ENCODE peak calls at places on chromosomes 13 and 19, in seven cellular contexts. X, I, M, N, D, K and W are unnamed samples.

GRCh38 chr19:18340237-18340989 is at the start of gene PGPEP1:
- DNase-seq in X (peak), I (peak), M (no peak), N (peak), D (peak), K (peak), W (no peak)

GRCh38 chr19:6340493-6341201 is 7.2 kb upstream of the ACER1 start:
- DNase-seq in X (no peak), I (no peak), M (no peak), N (no peak), D (no peak), K (no peak), W (no peak)

GRCh38 chr19:10230155-10230903 is 802 bp downstream of the S1PR2 start:
- DNase-seq in X (peak), I (peak), M (no peak), N (peak), D (peak), K (peak), W (no peak)

GRCh38 chr19:49210108-49210900 is 52.7 kb downstream of the TRPM4 start:
- DNase-seq in X (no peak), I (peak), M (no peak), N (no peak), D (peak), K (peak), W (no peak)

GRCh38 chr13:23427342-23428182 is 5.9 kb downstream of the SACS start:
- DNase-seq in X (peak), I (peak), M (peak), N (no peak), D (no peak), K (peak), W (no peak)

GRCh38 chr13:19781526-19781925 is 1.2 kb downstream of the PSPC1 start:
- DNase-seq in X (no peak), I (no peak), M (no peak), N (no peak), D (no peak), K (no peak), W (no peak)

GRCh38 chr19:7533281-7533819 is 2.2 kb upstream of the PNPLA6 start:
- DNase-seq in X (peak), I (peak), M (no peak), N (peak), D (no peak), K (peak), W (no peak)

GRCh38 chr19:2663920-2664571 is 38.4 kb downstream of the GNG7 start:
- DNase-seq in X (no peak), I (peak), M (no peak), N (no peak), D (no peak), K (peak), W (no peak)

GRCh38 chr13:39016789-39017188 is 21.1 kb downstream of the PROSER1 start:
- DNase-seq in X (no peak), I (peak), M (no peak), N (no peak), D (no peak), K (peak), W (no peak)

GRCh38 chr19:6825076-6825774 is 52.7 kb downstream of the VAV1 start:
- DNase-seq in X (no peak), I (no peak), M (no peak), N (no peak), D (no peak), K (no peak), W (no peak)

GRCh38 chr19:13881692-13882418 is 4.9 kb downstream of the NANOS3 start:
- DNase-seq in X (peak), I (no peak), M (no peak), N (no peak), D (peak), K (peak), W (no peak)

GRCh38 chr13:99352351-99353271 is 45.4 kb upstream of the GPR183 start:
- DNase-seq in X (no peak), I (no peak), M (no peak), N (no peak), D (no peak), K (no peak), W (no peak)

GRCh38 chr19:19428746-19429145 is 23.3 kb downstream of the GATAD2A start:
- DNase-seq in X (no peak), I (no peak), M (no peak), N (no peak), D (no peak), K (no peak), W (no peak)

GRCh38 chr13:40776681-40777165 is 5.7 kb upstream of the MRPS31 start:
- DNase-seq in X (peak), I (no peak), M (no peak), N (peak), D (peak), K (peak), W (no peak)

GRCh38 chr19:7534531-7534980 is 961 bp upstream of the PNPLA6 start:
- DNase-seq in X (peak), I (peak), M (peak), N (peak), D (peak), K (peak), W (no peak)

GRCh38 chr19:18590273-18591272 is 2.0 kb downstream of the REX1BD start:
- DNase-seq in X (peak), I (no peak), M (no peak), N (peak), D (no peak), K (peak), W (no peak)

GRCh38 chr19:49347835-49348234 is 12.6 kb downstream of the CD37 start:
- DNase-seq in X (peak), I (peak), M (no peak), N (no peak), D (no peak), K (peak), W (no peak)

GRCh38 chr13:37288057-37288720 is 182.7 kb upstream of the CSNK1A1L start:
- DNase-seq in X (no peak), I (no peak), M (no peak), N (no peak), D (no peak), K (peak), W (no peak)

GRCh38 chr19:30084390-30084819 is 142.4 kb downstream of the URI1 start:
- DNase-seq in X (no peak), I (no peak), M (no peak), N (no peak), D (no peak), K (no peak), W (no peak)

GRCh38 chr13:98397221-98397620 is 179.7 kb downstream of the STK24 start:
- DNase-seq in X (peak), I (no peak), M (no peak), N (no peak), D (no peak), K (peak), W (no peak)

GRCh38 chr13:29892149-29892548 is 41.7 kb upstream of the UBL3 start:
- DNase-seq in X (no peak), I (peak), M (no peak), N (no peak), D (no peak), K (no peak), W (no peak)

GRCh38 chr13:111295896-111296295 is 24.5 kb upstream of the TEX29 start:
- DNase-seq in X (no peak), I (no peak), M (no peak), N (no peak), D (no peak), K (no peak), W (no peak)

GRCh38 chr19:41025871-41026270 is 34.8 kb downstream of the CYP2B6 start:
- DNase-seq in X (no peak), I (no peak), M (no peak), N (no peak), D (no peak), K (no peak), W (no peak)

GRCh38 chr19:6551607-6552450 is 21.0 kb downstream of the TNFSF9 start:
- DNase-seq in X (peak), I (no peak), M (no peak), N (no peak), D (peak), K (peak), W (no peak)

GRCh38 chr13:51761638-51762350 is 42.2 kb downstream of the DHRS12 start:
- DNase-seq in X (no peak), I (no peak), M (no peak), N (no peak), D (no peak), K (no peak), W (no peak)

GRCh38 chr13:79245937-79246574 is 160.0 kb downstream of the RBM26 start:
- DNase-seq in X (no peak), I (no peak), M (no peak), N (no peak), D (no peak), K (no peak), W (no peak)

GRCh38 chr13:66265446-66265845 is 964.7 kb downstream of the PCDH9 start:
- DNase-seq in X (peak), I (no peak), M (no peak), N (no peak), D (no peak), K (no peak), W (no peak)

GRCh38 chr19:55383279-55383788 is 758 bp downstream of the TMEM238 start:
- DNase-seq in X (no peak), I (no peak), M (no peak), N (no peak), D (no peak), K (no peak), W (no peak)
- H3K27ac ChIP-seq in X (no peak), I (no peak), M (peak), N (no peak), D (peak), K (no peak), W (peak)

GRCh38 chr19:1133471-1133929 is 29.7 kb downstream of the GPX4 start:
- DNase-seq in X (no peak), I (no peak), M (no peak), N (no peak), D (peak), K (peak), W (no peak)
- H3K27ac ChIP-seq in X (peak), I (peak), M (peak), N (no peak), D (peak), K (no peak), W (peak)

DNA sequence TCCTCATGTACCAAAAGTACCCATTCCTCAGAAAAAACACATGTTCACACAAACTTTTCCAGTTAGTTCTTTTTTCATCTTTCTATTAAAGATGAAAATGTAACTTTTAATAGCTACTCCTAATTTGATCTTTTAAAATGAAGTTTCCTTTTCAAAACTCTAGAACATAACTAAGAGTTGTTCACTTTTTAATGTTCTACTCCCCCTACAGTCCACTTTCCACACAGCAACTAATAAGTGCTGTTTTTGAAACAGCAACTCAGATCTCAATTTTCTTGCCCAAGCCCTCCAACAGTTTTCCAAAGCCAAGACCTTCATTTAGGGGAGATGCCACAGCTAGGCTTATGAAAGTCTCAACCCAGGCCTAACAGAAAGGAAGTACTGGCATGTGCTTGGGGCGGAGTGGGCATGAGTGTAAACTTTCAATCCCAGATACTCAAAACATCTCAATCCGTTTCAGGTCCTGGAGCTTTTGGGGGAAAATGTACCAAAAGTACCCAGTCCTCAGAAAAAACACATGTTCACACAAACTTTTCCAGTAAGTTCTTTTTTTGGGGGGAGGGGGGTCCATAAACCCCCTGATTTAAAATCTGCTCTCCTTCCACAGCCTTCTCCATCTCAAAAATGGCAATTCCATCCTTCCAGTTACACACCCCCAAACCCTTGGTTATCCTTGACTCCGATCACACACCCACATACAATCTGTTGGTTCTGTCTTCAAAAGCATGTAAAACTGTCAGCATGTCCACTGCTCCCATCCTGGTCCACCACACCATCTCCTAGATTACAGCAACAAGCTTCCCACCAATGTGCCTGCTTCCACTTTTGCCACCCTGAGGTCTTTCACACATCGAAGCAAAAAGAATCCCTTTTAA is 2.0 kb downstream of the FBL start:
- DNase-seq in X (peak), I (no peak), M (peak), N (no peak), D (no peak), K (peak), W (no peak)
- H3K27ac ChIP-seq in X (no peak), I (no peak), M (peak), N (no peak), D (no peak), K (no peak), W (no peak)

DNA sequence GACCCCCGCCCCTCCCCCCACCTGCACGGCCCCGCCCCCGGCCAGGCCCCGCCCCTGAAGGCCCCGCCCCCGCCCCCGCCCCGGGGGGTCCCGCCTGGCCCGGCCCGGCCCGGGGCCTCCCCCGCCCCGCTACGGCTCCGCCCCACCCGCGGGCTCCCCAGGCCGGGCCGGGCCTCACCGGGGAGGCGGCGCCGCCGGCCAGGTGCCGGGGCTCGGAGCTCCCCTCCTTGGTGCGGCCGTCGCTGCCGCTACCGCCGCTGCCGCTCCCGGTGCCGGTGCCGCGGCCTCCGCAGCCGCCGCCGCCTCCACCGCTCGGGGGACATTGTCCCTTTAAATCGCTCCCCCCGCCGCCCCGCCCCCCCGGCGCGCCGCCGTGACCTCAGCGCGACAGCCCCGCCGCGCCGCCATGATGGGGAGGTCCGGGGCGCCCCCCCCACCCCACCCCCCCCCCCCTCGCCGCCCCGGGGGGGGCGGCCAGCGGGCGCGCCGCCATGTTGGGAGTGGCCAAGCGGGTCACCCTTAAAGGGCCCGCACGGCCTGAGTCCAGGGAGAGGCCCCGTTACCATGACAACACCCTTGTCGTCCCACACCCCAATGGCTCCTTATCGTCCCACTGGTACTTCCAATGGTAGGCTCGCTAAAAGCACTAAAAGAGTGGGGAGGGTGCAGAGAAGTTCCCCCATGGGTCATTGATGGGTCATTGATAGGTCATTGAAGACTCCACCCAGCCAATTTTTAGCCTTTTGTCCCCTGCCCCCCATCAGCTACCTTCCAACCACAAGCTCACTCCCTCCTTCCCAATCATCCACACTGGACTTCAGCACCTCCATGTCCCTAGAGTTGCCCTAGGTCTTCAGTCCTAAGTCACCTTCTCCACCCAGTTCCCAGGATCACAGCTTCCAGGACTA is at the start of gene WIZ:
- DNase-seq in X (peak), I (peak), M (peak), N (peak), D (peak), K (peak), W (no peak)
- H3K27ac ChIP-seq in X (no peak), I (peak), M (no peak), N (peak), D (peak), K (no peak), W (no peak)

GRCh38 chr19:11421607-11422098 is 2.5 kb upstream of the RGL3 start:
- DNase-seq in X (no peak), I (peak), M (no peak), N (peak), D (peak), K (peak), W (no peak)
- H3K27ac ChIP-seq in X (no peak), I (peak), M (no peak), N (no peak), D (no peak), K (no peak), W (no peak)

GRCh38 chr13:110107568-110108347 is 199.2 kb downstream of the COL4A1 start:
- DNase-seq in X (no peak), I (no peak), M (no peak), N (peak), D (no peak), K (peak), W (no peak)
- H3K27ac ChIP-seq in X (no peak), I (no peak), M (no peak), N (no peak), D (no peak), K (no peak), W (no peak)

GRCh38 chr13:45731455-45731854 is 29.3 kb downstream of the CBY2 start:
- DNase-seq in X (no peak), I (no peak), M (no peak), N (no peak), D (no peak), K (no peak), W (no peak)
- H3K27ac ChIP-seq in X (no peak), I (no peak), M (no peak), N (no peak), D (no peak), K (no peak), W (no peak)

GRCh38 chr19:45815501-45816216 is 551 bp upstream of the RSPH6A start:
- DNase-seq in X (peak), I (no peak), M (no peak), N (no peak), D (no peak), K (peak), W (no peak)

GRCh38 chr19:45816236-45817009 is 1.3 kb upstream of the RSPH6A start:
- DNase-seq in X (no peak), I (no peak), M (no peak), N (no peak), D (no peak), K (no peak), W (no peak)

GRCh38 chr19:45817725-45818301 is 2.7 kb upstream of the RSPH6A start:
- DNase-seq in X (no peak), I (no peak), M (no peak), N (no peak), D (no peak), K (no peak), W (no peak)

GRCh38 chr19:45814851-45815481 is at the start of gene RSPH6A:
- DNase-seq in X (no peak), I (no peak), M (no peak), N (no peak), D (no peak), K (no peak), W (no peak)

GRCh38 chr19:45817010-45817724 is 2.1 kb upstream of the RSPH6A start:
- DNase-seq in X (peak), I (peak), M (peak), N (peak), D (peak), K (peak), W (peak)
- H3K27ac ChIP-seq in X (no peak), I (no peak), M (no peak), N (no peak), D (no peak), K (peak), W (no peak)

GRCh38 chr19:42403586-42403985 is 13.5 kb upstream of the CNFN start:
- DNase-seq in X (no peak), I (no peak), M (no peak), N (no peak), D (no peak), K (no peak), W (no peak)

GRCh38 chr19:42402376-42403116 is 12.4 kb upstream of the CNFN start:
- DNase-seq in X (no peak), I (no peak), M (no peak), N (no peak), D (no peak), K (no peak), W (no peak)

GRCh38 chr19:42397315-42398166 is 7.4 kb upstream of the CNFN start:
- DNase-seq in X (no peak), I (no peak), M (no peak), N (no peak), D (no peak), K (no peak), W (no peak)

GRCh38 chr19:42400404-42400803 is 10.3 kb upstream of the CNFN start:
- DNase-seq in X (no peak), I (no peak), M (no peak), N (no peak), D (no peak), K (no peak), W (no peak)

GRCh38 chr19:42401365-42402303 is 11.5 kb upstream of the CNFN start:
- DNase-seq in X (peak), I (peak), M (peak), N (peak), D (peak), K (peak), W (no peak)
- H3K27ac ChIP-seq in X (no peak), I (peak), M (no peak), N (no peak), D (peak), K (peak), W (no peak)